ENCODE peak calls at places on chromosomes 11 and 22, in nine cellular contexts. S is lower lobe of right lung; R is cardiac muscle cell; U is dorsolateral prefrontal cortex; V is activated T-cell treated with anti-CD3 and anti-CD28 coated beads, Interleukin-2, amount 50 U/mL, for 72 hours; J is A549; I is iPS-NIHi11; X is stimulated activated CD4-positive, alpha-beta T cell treated with anti-CD3 and anti-CD28 coated beads, Interleukin-12 subunit alpha, Interleukin-12 subunit beta, amount 100 ng/mL, for 48 hours; G is NCI-H345. Y is an unnamed sample.

GRCh38 chr11:7651140-7651551 is 22.2 kb downstream of the CYB5R2 start:
- DNase-seq in S (no peak), R (no peak), U (no peak), V (no peak), J (no peak), I (no peak), X (no peak), G (no peak), Y (no peak)

GRCh38 chr11:47908198-47908597 is 60.0 kb upstream of the NUP160 start:
- DNase-seq in S (no peak), R (no peak), U (no peak), V (no peak), J (no peak), I (no peak), X (no peak), G (no peak), Y (no peak)

GRCh38 chr11:60864856-60865513 is 2.4 kb upstream of the ZP1 start:
- DNase-seq in S (peak), R (no peak), U (no peak), V (no peak), J (no peak), I (no peak), X (no peak), G (no peak), Y (no peak)

GRCh38 chr11:130672911-130673310 is 224.5 kb downstream of the ADAMTS15 start:
- DNase-seq in S (no peak), R (no peak), U (no peak), V (no peak), J (no peak), I (no peak), X (no peak), G (no peak), Y (no peak)

GRCh38 chr22:40749829-40750228 is 69.3 kb downstream of the SLC25A17 start:
- DNase-seq in S (no peak), R (no peak), U (no peak), V (no peak), J (no peak), I (no peak), X (no peak), G (no peak), Y (no peak)

GRCh38 chr11:92627615-92628201 is 341.7 kb upstream of the MTNR1B start:
- DNase-seq in S (no peak), R (no peak), U (no peak), V (no peak), J (no peak), I (no peak), X (no peak), G (no peak), Y (peak)

GRCh38 chr22:35727436-35727835 is 9.8 kb downstream of the APOL5 start:
- DNase-seq in S (no peak), R (peak), U (no peak), V (no peak), J (no peak), I (no peak), X (no peak), G (no peak), Y (no peak)

GRCh38 chr22:36741204-36741793 is 34.6 kb downstream of the IFT27 start:
- DNase-seq in S (no peak), R (no peak), U (peak), V (no peak), J (peak), I (peak), X (no peak), G (no peak), Y (no peak)

GRCh38 chr22:20025401-20026203 is 4.7 kb downstream of the TANGO2 start:
- DNase-seq in S (no peak), R (no peak), U (no peak), V (no peak), J (no peak), I (no peak), X (no peak), G (no peak), Y (no peak)

GRCh38 chr11:79100093-79100704 is 340.6 kb downstream of the TENM4 start:
- DNase-seq in S (no peak), R (peak), U (no peak), V (peak), J (peak), I (peak), X (peak), G (peak), Y (peak)

GRCh38 chr11:9765320-9766101 is 101.6 kb downstream of the SWAP70 start:
- DNase-seq in S (no peak), R (peak), U (no peak), V (no peak), J (no peak), I (peak), X (no peak), G (no peak), Y (no peak)

GRCh38 chr22:21837184-21837979 is 30.1 kb downstream of the MAPK1 start:
- DNase-seq in S (no peak), R (peak), U (no peak), V (no peak), J (peak), I (peak), X (no peak), G (no peak), Y (no peak)

GRCh38 chr11:123378096-123378495 is 52.0 kb upstream of the GRAMD1B start:
- DNase-seq in S (no peak), R (no peak), U (no peak), V (no peak), J (no peak), I (no peak), X (no peak), G (no peak), Y (no peak)

GRCh38 chr22:19750666-19751490 is 9.7 kb upstream of the TBX1 start:
- DNase-seq in S (no peak), R (no peak), U (no peak), V (no peak), J (peak), I (no peak), X (no peak), G (no peak), Y (no peak)

GRCh38 chr11:22433066-22433450 is 94.9 kb downstream of the SLC17A6 start:
- DNase-seq in S (no peak), R (no peak), U (no peak), V (no peak), J (no peak), I (no peak), X (no peak), G (no peak), Y (no peak)

GRCh38 chr11:71425851-71426250 is 22.3 kb downstream of the DHCR7 start:
- DNase-seq in S (no peak), R (no peak), U (no peak), V (no peak), J (no peak), I (no peak), X (no peak), G (peak), Y (no peak)

GRCh38 chr22:23220485-23221350 is 40.4 kb downstream of the BCR start:
- DNase-seq in S (peak), R (no peak), U (no peak), V (no peak), J (no peak), I (no peak), X (no peak), G (no peak), Y (no peak)

GRCh38 chr11:65489706-65490310 is 9.0 kb upstream of the MALAT1 start:
- DNase-seq in S (no peak), R (no peak), U (no peak), V (no peak), J (peak), I (no peak), X (no peak), G (no peak), Y (no peak)

Y was measured in activated naive CD8-positive, alpha-beta T cell treated with anti-CD3 and anti-CD28 coated beads for 36 hours.